ENCODE peak calls at places on chromosomes 12 and 14, in eight cellular contexts. N is prostate gland, X is heart left ventricle, K is HCT116, Z is ovary, V is uterus, U is tibial nerve, L is body of pancreas. J is an unnamed sample.

GRCh38 chr14:26403760-26404159 is 194.1 kb downstream of the NOVA1 start:
- DNase-seq in N (no peak), X (no peak), K (no peak), Z (no peak), V (no peak), U (no peak), L (no peak), J (no peak)

GRCh38 chr12:93982847-93983315 is 165.5 kb upstream of the PLXNC1 start:
- DNase-seq in N (no peak), X (no peak), K (no peak), Z (no peak), V (no peak), U (no peak), L (no peak), J (no peak)

GRCh38 chr12:47896633-47897032 is 8.2 kb downstream of the VDR start:
- DNase-seq in N (no peak), X (no peak), K (no peak), Z (no peak), V (no peak), U (no peak), L (peak), J (no peak)

GRCh38 chr12:93772003-93772402 is 94.8 kb downstream of the CRADD start:
- DNase-seq in N (no peak), X (no peak), K (no peak), Z (no peak), V (no peak), U (no peak), L (no peak), J (no peak)

GRCh38 chr14:76151398-76152332 is at the start of gene GPATCH2L:
- DNase-seq in N (peak), X (peak), K (peak), Z (peak), V (peak), U (peak), L (peak), J (peak)

GRCh38 chr12:100234166-100234565 is 32.7 kb downstream of the DEPDC4 start:
- DNase-seq in N (no peak), X (no peak), K (no peak), Z (no peak), V (no peak), U (no peak), L (no peak), J (no peak)

GRCh38 chr14:72644038-72644437 is 249.9 kb downstream of the DPF3 start:
- DNase-seq in N (no peak), X (no peak), K (no peak), Z (no peak), V (no peak), U (no peak), L (no peak), J (no peak)

GRCh38 chr12:131074221-131075083 is 120.7 kb downstream of the ADGRD1 start:
- DNase-seq in N (no peak), X (no peak), K (no peak), Z (peak), V (no peak), U (peak), L (no peak), J (peak)

GRCh38 chr12:64556231-64556630 is 54.1 kb upstream of the RASSF3 start:
- DNase-seq in N (no peak), X (no peak), K (no peak), Z (no peak), V (no peak), U (no peak), L (no peak), J (no peak)

GRCh38 chr12:27554003-27554402 is 30.0 kb downstream of the PPFIBP1 start:
- DNase-seq in N (no peak), X (no peak), K (no peak), Z (no peak), V (no peak), U (no peak), L (no peak), J (no peak)

GRCh38 chr12:60148831-60149230 is 553.0 kb downstream of the SLC16A7 start:
- DNase-seq in N (no peak), X (no peak), K (peak), Z (no peak), V (no peak), U (no peak), L (no peak), J (no peak)

GRCh38 chr12:6201199-6201608 is 1.0 kb downstream of the CD9 start:
- DNase-seq in N (peak), X (no peak), K (no peak), Z (no peak), V (no peak), U (no peak), L (peak), J (no peak)

GRCh38 chr12:6201775-6202292 is 1.6 kb downstream of the CD9 start:
- DNase-seq in N (no peak), X (no peak), K (no peak), Z (no peak), V (no peak), U (no peak), L (no peak), J (no peak)

GRCh38 chr12:6199531-6200265 is 502 bp upstream of the CD9 start:
- DNase-seq in N (peak), X (no peak), K (no peak), Z (peak), V (peak), U (no peak), L (peak), J (peak)

GRCh38 chr12:6199211-6199530 is 1.0 kb upstream of the CD9 start:
- DNase-seq in N (no peak), X (no peak), K (no peak), Z (no peak), V (no peak), U (no peak), L (no peak), J (no peak)

GRCh38 chr12:6200266-6201198 is at the start of gene CD9:
- DNase-seq in N (peak), X (peak), K (peak), Z (peak), V (peak), U (peak), L (peak), J (peak)
- TF ChIP-seq POLR2A in N (peak), X (no peak), K (no peak), Z (no peak), V (peak), U (peak), L (peak), J (no peak)

DNA sequence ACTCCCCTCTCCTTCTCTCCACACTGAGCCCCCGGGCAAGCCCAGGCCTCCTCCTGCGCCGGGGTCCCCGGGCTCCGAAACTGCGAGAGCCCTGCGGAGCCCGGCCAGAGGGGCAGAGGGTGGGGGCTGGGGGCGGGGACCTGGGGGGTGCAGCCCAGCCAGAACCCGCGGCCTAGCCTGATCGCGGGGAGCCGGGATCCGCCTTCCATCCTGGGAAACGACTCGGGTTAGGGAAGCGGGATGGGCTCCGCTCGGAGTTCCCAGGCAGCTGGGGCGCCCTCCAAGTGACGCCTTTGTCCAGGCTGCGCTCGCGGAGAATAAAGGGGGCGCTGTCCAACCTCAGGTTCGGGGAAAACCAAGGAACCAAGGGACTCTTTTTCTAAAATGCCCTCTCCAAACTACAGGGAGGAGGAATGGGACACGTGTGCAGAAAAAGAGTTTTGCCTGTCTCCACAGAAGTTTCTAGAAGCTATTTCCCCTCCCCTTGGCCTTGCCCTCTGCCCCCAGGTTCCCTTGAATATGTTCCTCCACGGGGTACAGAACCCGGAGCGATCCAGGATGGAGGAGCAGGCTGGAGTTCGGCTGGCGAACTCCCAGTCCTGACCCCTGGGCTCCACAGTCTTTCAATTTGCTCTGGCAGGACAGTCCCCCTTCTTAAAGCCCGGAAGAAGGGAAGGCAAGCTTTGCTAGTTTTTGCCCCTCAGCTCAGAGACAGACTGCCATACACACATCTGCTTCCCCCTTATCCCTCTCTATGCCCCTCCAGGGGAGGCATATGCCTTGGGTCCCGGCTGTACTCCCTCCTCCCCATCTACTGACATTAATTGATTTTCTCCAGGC is 13.9 kb downstream of the NKX2-1 start:
- DNase-seq in N (no peak), X (no peak), K (no peak), Z (no peak), V (no peak), U (no peak), L (no peak), J (no peak)
- H3K4me3 ChIP-seq in N (no peak), X (no peak), K (no peak), Z (no peak), V (no peak), U (no peak), L (no peak), J (no peak)

DNA sequence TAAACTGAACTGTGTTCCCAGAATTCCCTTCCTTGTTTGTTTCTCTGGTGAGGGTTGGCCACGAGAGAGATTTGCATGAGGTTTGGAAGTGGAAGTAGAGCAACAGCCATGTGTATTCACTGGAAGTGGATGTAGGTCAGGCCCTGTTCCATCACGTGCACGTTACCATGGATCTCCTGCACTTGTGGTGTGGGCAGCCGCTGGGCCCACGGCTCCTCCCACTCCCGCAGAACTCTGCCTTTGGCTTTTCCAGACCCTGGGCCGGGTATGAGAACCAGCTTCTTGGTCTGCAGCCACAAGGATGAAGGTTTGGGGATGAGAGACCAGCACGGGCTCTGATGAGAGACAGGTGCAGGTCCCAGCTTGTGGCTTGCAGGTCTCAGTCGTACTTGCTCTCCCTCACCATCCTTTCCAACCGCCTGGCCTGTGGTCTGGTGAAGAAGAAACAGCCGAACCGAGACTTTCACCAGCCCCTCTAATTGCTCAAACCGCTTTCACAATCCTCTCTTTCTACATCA is 94.9 kb downstream of the DUSP16 start:
- DNase-seq in N (no peak), X (no peak), K (no peak), Z (peak), V (no peak), U (no peak), L (peak), J (no peak)
- H3K27ac ChIP-seq in N (peak), X (no peak), K (no peak), Z (no peak), V (no peak), U (peak), L (no peak), J (no peak)

GRCh38 chr14:91410781-91411536 is 6.7 kb downstream of the CCDC88C start:
- DNase-seq in N (no peak), X (no peak), K (no peak), Z (no peak), V (no peak), U (no peak), L (no peak), J (no peak)

GRCh38 chr14:91414475-91415342 is 2.9 kb downstream of the CCDC88C start:
- DNase-seq in N (no peak), X (no peak), K (no peak), Z (no peak), V (no peak), U (no peak), L (no peak), J (no peak)

GRCh38 chr14:91412939-91413338 is 4.7 kb downstream of the CCDC88C start:
- DNase-seq in N (no peak), X (no peak), K (no peak), Z (no peak), V (no peak), U (no peak), L (no peak), J (no peak)

GRCh38 chr14:91415794-91416743 is 1.6 kb downstream of the CCDC88C start:
- DNase-seq in N (peak), X (no peak), K (no peak), Z (no peak), V (no peak), U (no peak), L (peak), J (no peak)

GRCh38 chr14:91413547-91414474 is 3.8 kb downstream of the CCDC88C start:
- DNase-seq in N (peak), X (no peak), K (no peak), Z (no peak), V (no peak), U (no peak), L (peak), J (no peak)
- TF ChIP-seq POLR2A in N (no peak), X (no peak), K (no peak), Z (no peak), V (no peak), U (no peak), L (no peak), J (no peak)

GRCh38 chr12:91577586-91578539 is 395.2 kb upstream of the DCN start:
- DNase-seq in N (no peak), X (no peak), K (peak), Z (no peak), V (no peak), U (no peak), L (no peak), J (no peak)
- H3K4me3 ChIP-seq in N (no peak), X (no peak), K (peak), Z (no peak), V (no peak), U (peak), L (no peak), J (no peak)

DNA sequence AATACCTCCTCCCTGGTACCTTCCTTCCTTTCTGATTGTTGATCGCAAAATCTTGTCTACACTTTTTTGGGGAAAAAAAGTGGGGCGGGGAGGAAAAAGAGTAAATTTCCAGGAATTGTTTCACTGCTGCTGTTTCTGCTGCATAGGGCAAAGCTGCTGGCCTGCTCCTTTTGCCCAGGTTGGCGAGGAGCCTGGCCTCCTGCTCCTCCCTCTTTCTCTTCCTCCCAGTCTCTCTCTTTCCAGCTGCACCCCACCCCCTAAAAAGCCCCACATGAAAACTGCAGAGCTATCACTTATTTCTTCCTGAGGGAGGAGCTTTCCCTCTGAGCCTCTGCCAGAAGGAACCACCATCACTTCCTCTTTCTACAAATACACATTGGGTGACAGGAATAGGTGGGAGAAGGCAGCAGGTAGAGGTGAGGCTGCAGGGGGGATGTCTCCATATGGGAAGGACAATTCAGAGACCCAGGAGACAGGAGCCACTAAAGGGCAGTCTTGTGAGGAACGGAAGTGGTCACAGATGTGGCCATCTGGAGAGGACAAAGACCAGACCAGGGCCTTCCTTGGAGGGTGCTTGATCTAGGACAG is 14.9 kb downstream of the ZBTB39 start:
- DNase-seq in N (no peak), X (peak), K (no peak), Z (no peak), V (peak), U (no peak), L (peak), J (peak)
- H3K27ac ChIP-seq in N (peak), X (no peak), K (no peak), Z (no peak), V (no peak), U (peak), L (no peak), J (no peak)

GRCh38 chr12:13204428-13204827 is 7.9 kb downstream of the EMP1 start:
- DNase-seq in N (no peak), X (no peak), K (no peak), Z (no peak), V (no peak), U (no peak), L (no peak), J (no peak)
- TF ChIP-seq POLR2A in N (no peak), X (no peak), K (no peak), Z (no peak), V (no peak), U (no peak), L (no peak), J (no peak)

GRCh38 chr14:104335176-104335575 is 196.8 kb downstream of the KIF26A start:
- DNase-seq in N (no peak), X (no peak), K (no peak), Z (no peak), V (no peak), U (no peak), L (no peak), J (peak)
- H3K4me3 ChIP-seq in N (no peak), X (no peak), K (no peak), Z (no peak), V (no peak), U (no peak), L (no peak), J (no peak)

J was measured in testis.